ENCODE peak calls at places on chromosome 15, in seven cellular contexts. One of them, this sample, is unnamed. For H3K4me1, the result is how much of the 10 kb centered on the place peaks cover.

GRCh38 chr15:27714675-27715074 is 384.4 kb downstream of the OCA2 start:
- DNase-seq in ovary: no peak
- DNase-seq in thoracic aorta: no peak
- DNase-seq in colonic mucosa: no peak
- DNase-seq in lower lobe of right lung: no peak
- DNase-seq in left lung: no peak
- DNase-seq in tibial nerve: no peak
- DNase-seq in this sample: no peak

GRCh38 chr15:92797168-92798052 is 102.7 kb upstream of the CHD2 start:
- DNase-seq in ovary: no peak
- DNase-seq in thoracic aorta: no peak
- DNase-seq in colonic mucosa: peak
- DNase-seq in lower lobe of right lung: no peak
- DNase-seq in left lung: no peak
- DNase-seq in tibial nerve: no peak
- DNase-seq in this sample: no peak

GRCh38 chr15:95669146-95669922 is 661.2 kb upstream of the NR2F2 start:
- DNase-seq in ovary: peak
- DNase-seq in thoracic aorta: no peak
- DNase-seq in colonic mucosa: no peak
- DNase-seq in lower lobe of right lung: no peak
- DNase-seq in left lung: no peak
- DNase-seq in tibial nerve: no peak
- DNase-seq in this sample: no peak

GRCh38 chr15:57421110-57421509 is 44.8 kb downstream of the CGNL1 start:
- DNase-seq in ovary: no peak
- DNase-seq in thoracic aorta: no peak
- DNase-seq in colonic mucosa: no peak
- DNase-seq in lower lobe of right lung: no peak
- DNase-seq in left lung: no peak
- DNase-seq in tibial nerve: no peak
- DNase-seq in this sample: no peak

GRCh38 chr15:62066663-62067447 is at the start of gene C2CD4A:
- DNase-seq in ovary: peak
- DNase-seq in thoracic aorta: no peak
- DNase-seq in colonic mucosa: peak
- DNase-seq in lower lobe of right lung: peak
- DNase-seq in left lung: peak
- DNase-seq in tibial nerve: no peak
- DNase-seq in this sample: no peak

GRCh38 chr15:74780983-74781672 is 752 bp upstream of the CSK start:
- DNase-seq in ovary: no peak
- DNase-seq in thoracic aorta: no peak
- DNase-seq in colonic mucosa: peak
- DNase-seq in lower lobe of right lung: no peak
- DNase-seq in left lung: peak
- DNase-seq in tibial nerve: no peak
- DNase-seq in this sample: no peak

GRCh38 chr15:92611995-92612745 is 43.4 kb downstream of the FAM174B start:
- DNase-seq in ovary: no peak
- DNase-seq in thoracic aorta: no peak
- DNase-seq in colonic mucosa: no peak
- DNase-seq in lower lobe of right lung: no peak
- DNase-seq in left lung: no peak
- DNase-seq in tibial nerve: no peak
- DNase-seq in this sample: no peak

GRCh38 chr15:78004919-78005634 is 72.4 kb downstream of the TBC1D2B start:
- DNase-seq in ovary: peak
- DNase-seq in thoracic aorta: no peak
- DNase-seq in colonic mucosa: peak
- DNase-seq in lower lobe of right lung: peak
- DNase-seq in left lung: no peak
- DNase-seq in tibial nerve: peak
- DNase-seq in this sample: no peak

GRCh38 chr15:90648137-90649070 is 68.7 kb upstream of the BLM start:
- DNase-seq in ovary: no peak
- DNase-seq in thoracic aorta: peak
- DNase-seq in colonic mucosa: peak
- DNase-seq in lower lobe of right lung: peak
- DNase-seq in left lung: no peak
- DNase-seq in tibial nerve: peak
- DNase-seq in this sample: peak
- H3K4me3 ChIP-seq in ovary: no peak
- H3K4me3 ChIP-seq in thoracic aorta: peak
- H3K4me3 ChIP-seq in colonic mucosa: peak
- H3K4me3 ChIP-seq in lower lobe of right lung: no peak
- H3K4me3 ChIP-seq in left lung: no peak
- H3K4me3 ChIP-seq in tibial nerve: no peak
- H3K4me3 ChIP-seq in this sample: no peak

DNA sequence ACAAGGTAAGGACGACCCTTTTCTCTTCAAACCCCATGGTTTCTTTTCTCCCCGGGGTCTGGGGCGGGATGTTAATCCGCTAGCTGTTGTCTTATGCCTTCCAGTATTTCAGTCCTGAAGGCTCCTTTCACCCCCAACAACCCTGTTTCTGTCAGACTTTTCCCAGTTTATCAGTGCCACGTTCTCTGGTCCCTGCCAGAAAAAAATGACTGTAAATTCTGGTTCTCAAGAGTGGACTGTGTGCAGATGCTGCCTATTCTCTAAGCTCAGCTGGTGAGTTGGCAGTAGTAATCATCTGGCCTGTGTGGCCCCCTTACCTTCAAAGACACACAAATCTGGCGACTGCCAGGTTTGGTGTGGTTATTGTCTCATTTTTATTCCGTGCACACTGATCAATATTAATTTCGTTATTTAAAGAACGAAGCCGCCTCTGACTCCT is 852 bp downstream of the GOLM2 start:
- DNase-seq in ovary: no peak
- DNase-seq in thoracic aorta: no peak
- DNase-seq in colonic mucosa: no peak
- DNase-seq in lower lobe of right lung: no peak
- DNase-seq in left lung: no peak
- DNase-seq in tibial nerve: no peak
- DNase-seq in this sample: no peak
- TF ChIP-seq CTCF in ovary: no peak
- TF ChIP-seq CTCF in thoracic aorta: no peak
- TF ChIP-seq CTCF in colonic mucosa: no peak
- TF ChIP-seq CTCF in lower lobe of right lung: no peak
- TF ChIP-seq CTCF in left lung: no peak
- TF ChIP-seq CTCF in tibial nerve: no peak
- TF ChIP-seq CTCF in this sample: no peak

DNA sequence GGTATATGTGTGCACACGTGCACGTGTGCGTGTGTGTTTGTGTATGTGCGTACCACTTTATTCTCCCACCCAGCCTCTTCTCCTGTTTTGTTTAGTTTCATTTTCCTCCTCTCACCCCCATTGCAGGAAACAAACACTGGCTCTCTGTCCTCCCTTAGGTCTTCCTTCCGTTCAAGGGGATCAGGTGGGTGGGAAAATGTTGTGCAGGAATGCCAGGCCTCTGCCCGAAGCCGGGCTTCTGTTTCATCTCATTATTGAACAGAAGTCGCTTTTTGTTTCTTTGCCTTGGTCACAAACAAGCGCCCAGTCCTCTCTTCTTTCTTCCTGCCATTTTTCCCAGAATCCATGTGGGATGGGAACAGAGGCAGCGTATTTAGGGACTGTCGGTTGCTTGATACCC is 69.6 kb downstream of the IGF1R start:
- DNase-seq in ovary: no peak
- DNase-seq in thoracic aorta: no peak
- DNase-seq in colonic mucosa: no peak
- DNase-seq in lower lobe of right lung: no peak
- DNase-seq in left lung: no peak
- DNase-seq in tibial nerve: no peak
- DNase-seq in this sample: no peak
- H3K4me1 ChIP-seq in ovary: under half
- H3K4me1 ChIP-seq in thoracic aorta: half or more
- H3K4me1 ChIP-seq in colonic mucosa: under half
- H3K4me1 ChIP-seq in lower lobe of right lung: half or more
- H3K4me1 ChIP-seq in left lung: under half
- H3K4me1 ChIP-seq in tibial nerve: under half
- H3K4me1 ChIP-seq in this sample: half or more

DNA sequence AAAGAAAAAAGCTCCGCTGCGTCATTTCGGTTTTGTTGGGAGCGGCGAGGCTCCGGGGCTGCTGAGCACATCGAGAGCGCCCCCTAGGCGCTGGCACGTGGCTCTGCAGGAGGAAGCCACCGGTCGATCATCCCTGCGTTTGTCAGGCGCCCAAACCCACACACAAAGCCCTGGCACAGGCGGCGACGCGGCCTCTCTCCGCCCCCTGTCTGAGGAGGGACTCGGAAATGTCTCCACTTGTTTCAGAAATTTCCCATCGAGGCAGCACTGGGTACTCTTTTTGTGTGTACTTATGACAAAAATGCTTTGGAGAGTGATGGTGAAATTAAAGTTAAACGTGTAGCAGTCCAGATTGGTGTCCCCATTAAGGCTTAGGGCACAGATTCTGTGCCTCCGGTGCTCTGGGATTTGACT is 407.3 kb upstream of the ONECUT1 start:
- DNase-seq in ovary: peak
- DNase-seq in thoracic aorta: no peak
- DNase-seq in colonic mucosa: peak
- DNase-seq in lower lobe of right lung: peak
- DNase-seq in left lung: peak
- DNase-seq in tibial nerve: no peak
- DNase-seq in this sample: no peak
- H3K4me3 ChIP-seq in ovary: no peak
- H3K4me3 ChIP-seq in thoracic aorta: peak
- H3K4me3 ChIP-seq in colonic mucosa: no peak
- H3K4me3 ChIP-seq in lower lobe of right lung: no peak
- H3K4me3 ChIP-seq in left lung: no peak
- H3K4me3 ChIP-seq in tibial nerve: peak
- H3K4me3 ChIP-seq in this sample: no peak

GRCh38 chr15:101452572-101452971 is 36.9 kb downstream of the PCSK6 start:
- DNase-seq in ovary: no peak
- DNase-seq in thoracic aorta: no peak
- DNase-seq in colonic mucosa: no peak
- DNase-seq in lower lobe of right lung: no peak
- DNase-seq in left lung: peak
- DNase-seq in tibial nerve: no peak
- DNase-seq in this sample: no peak

GRCh38 chr15:101453123-101454120 is 36.1 kb downstream of the PCSK6 start:
- DNase-seq in ovary: no peak
- DNase-seq in thoracic aorta: no peak
- DNase-seq in colonic mucosa: no peak
- DNase-seq in lower lobe of right lung: no peak
- DNase-seq in left lung: no peak
- DNase-seq in tibial nerve: no peak
- DNase-seq in this sample: no peak

GRCh38 chr15:101456079-101456791 is 33.3 kb downstream of the PCSK6 start:
- DNase-seq in ovary: no peak
- DNase-seq in thoracic aorta: no peak
- DNase-seq in colonic mucosa: no peak
- DNase-seq in lower lobe of right lung: no peak
- DNase-seq in left lung: no peak
- DNase-seq in tibial nerve: no peak
- DNase-seq in this sample: no peak

GRCh38 chr15:101455291-101455916 is 34.1 kb downstream of the PCSK6 start:
- DNase-seq in ovary: no peak
- DNase-seq in thoracic aorta: no peak
- DNase-seq in colonic mucosa: no peak
- DNase-seq in lower lobe of right lung: no peak
- DNase-seq in left lung: no peak
- DNase-seq in tibial nerve: no peak
- DNase-seq in this sample: no peak

DNA sequence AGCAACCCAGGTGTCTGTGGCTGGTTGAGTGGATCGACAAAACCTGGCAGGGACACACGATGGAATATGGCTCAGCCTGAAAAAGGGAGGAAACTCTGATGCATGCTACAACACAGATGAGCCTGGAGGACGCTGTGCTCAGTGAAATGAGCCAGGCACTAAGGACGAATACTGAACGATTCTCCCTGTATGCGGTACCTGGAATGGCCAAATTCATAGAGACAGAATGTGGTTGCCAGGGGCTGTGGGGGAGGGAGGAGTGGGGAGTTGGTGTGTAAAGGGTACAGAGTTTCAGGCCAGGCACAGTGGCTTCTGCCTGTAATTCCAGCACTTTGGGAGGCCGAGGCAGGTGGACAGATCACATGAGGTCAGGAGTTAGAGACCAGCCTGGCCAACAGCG is 35.1 kb downstream of the PCSK6 start:
- DNase-seq in ovary: no peak
- DNase-seq in thoracic aorta: no peak
- DNase-seq in colonic mucosa: no peak
- DNase-seq in lower lobe of right lung: no peak
- DNase-seq in left lung: no peak
- DNase-seq in tibial nerve: no peak
- DNase-seq in this sample: no peak
- TF ChIP-seq CTCF in ovary: no peak
- TF ChIP-seq CTCF in thoracic aorta: no peak
- TF ChIP-seq CTCF in colonic mucosa: no peak
- TF ChIP-seq CTCF in lower lobe of right lung: no peak
- TF ChIP-seq CTCF in left lung: no peak
- TF ChIP-seq CTCF in tibial nerve: no peak
- TF ChIP-seq CTCF in this sample: no peak

DNA sequence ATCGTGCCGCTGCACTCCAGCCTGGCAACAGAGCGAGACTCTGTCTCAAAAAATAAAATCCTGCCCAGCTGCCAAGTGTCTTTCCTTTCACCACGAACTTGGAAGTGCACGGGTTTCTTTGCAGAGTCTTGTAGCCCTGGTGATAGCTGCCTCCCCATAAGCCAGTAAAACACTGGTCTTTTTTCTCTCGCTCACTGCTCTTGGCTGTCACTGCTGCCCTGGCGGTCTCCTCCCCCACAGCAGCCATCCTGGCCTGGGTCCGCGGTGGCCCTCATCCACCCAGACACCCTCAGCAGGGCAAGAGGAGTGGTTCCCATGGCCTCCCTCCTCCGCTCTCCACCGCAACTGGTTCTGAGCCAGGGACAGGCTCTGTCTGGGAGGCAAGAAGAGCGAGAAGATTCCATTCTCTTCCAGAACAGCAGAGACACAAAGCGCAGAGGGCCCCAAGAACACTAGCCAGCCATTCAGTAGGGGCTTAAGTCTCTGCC is 44.4 kb downstream of the KLHL25 start:
- DNase-seq in ovary: peak
- DNase-seq in thoracic aorta: no peak
- DNase-seq in colonic mucosa: peak
- DNase-seq in lower lobe of right lung: no peak
- DNase-seq in left lung: peak
- DNase-seq in tibial nerve: peak
- DNase-seq in this sample: no peak
- H3K4me1 ChIP-seq in ovary: under half
- H3K4me1 ChIP-seq in thoracic aorta: under half
- H3K4me1 ChIP-seq in colonic mucosa: under half
- H3K4me1 ChIP-seq in lower lobe of right lung: under half
- H3K4me1 ChIP-seq in left lung: under half
- H3K4me1 ChIP-seq in tibial nerve: under half
- H3K4me1 ChIP-seq in this sample: half or more

This sample was measured in esophagus squamous epithelium.